ENCODE peak calls at places on chromosome 3, in four cellular contexts. X, B, N and Q are unnamed samples.

GRCh38 chr3:113771993-113772392 is 25.2 kb downstream of the ATP6V1A start:
- DNase-seq in N (no peak), X (no peak), B (peak), Q (no peak)

GRCh38 chr3:197597335-197597734 is 41.6 kb upstream of the BDH1 start:
- DNase-seq in X (no peak), N (no peak), B (peak), Q (no peak)

GRCh38 chr3:17607905-17608304 is 134.5 kb downstream of the TBC1D5 start:
- DNase-seq in X (no peak), N (no peak), B (no peak), Q (no peak)

GRCh38 chr3:73101916-73102315 is 40.5 kb downstream of the EBLN2 start:
- DNase-seq in N (no peak), B (peak), X (no peak), Q (no peak)

GRCh38 chr3:146780251-146780650 is 175.1 kb upstream of the PLSCR5 start:
- DNase-seq in N (no peak), X (no peak), B (no peak), Q (no peak)

GRCh38 chr3:147393261-147393964 is 12.9 kb downstream of the ZIC4 start:
- DNase-seq in B (no peak), X (no peak), N (no peak), Q (peak)

GRCh38 chr3:107857854-107858253 is 233.0 kb downstream of the CD47 start:
- DNase-seq in N (no peak), X (no peak), B (no peak), Q (no peak)

GRCh38 chr3:171846594-171846993 is 3.4 kb downstream of the TMEM212 start:
- DNase-seq in X (no peak), N (no peak), B (no peak), Q (no peak)

GRCh38 chr3:193594946-193595689 is 2.1 kb downstream of the OPA1 start:
- DNase-seq in N (no peak), X (no peak), B (no peak), Q (no peak)

GRCh38 chr3:193590088-193590856 is 2.7 kb upstream of the OPA1 start:
- DNase-seq in N (peak), B (no peak), X (no peak), Q (no peak)

GRCh38 chr3:193595939-193596487 is 3.0 kb downstream of the OPA1 start:
- DNase-seq in N (no peak), X (no peak), B (no peak), Q (no peak)

GRCh38 chr3:193592841-193593665 is at the start of gene OPA1:
- DNase-seq in B (peak), N (peak), X (peak), Q (peak)

DNA sequence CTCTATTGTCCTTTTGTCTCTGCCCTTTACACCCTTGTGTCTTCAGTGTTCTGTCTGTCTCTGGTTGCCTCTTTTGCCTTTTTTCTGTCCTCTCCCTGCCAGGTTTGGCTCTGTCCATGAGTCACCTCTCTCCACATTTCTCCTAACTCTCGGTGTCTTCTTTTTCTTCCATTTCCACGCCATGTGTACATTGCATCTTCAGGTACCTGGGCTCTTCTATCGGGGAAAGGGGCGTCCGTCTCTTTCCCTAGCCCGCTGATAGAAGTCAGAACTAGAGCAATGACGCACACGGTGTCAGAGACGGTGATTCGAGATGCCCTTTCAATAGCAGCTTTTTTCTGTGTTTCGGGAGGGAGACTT is 638 bp downstream of the OPA1 start:
- DNase-seq in N (peak), X (peak), B (peak), Q (no peak)
- TF ChIP-seq MAFK in N (no peak), X (no peak), B (no peak), Q (no peak)

GRCh38 chr3:126245811-126246727 is 65.7 kb upstream of the ALDH1L1 start:
- DNase-seq in B (peak), X (peak), N (peak), Q (peak)
- TF ChIP-seq RNF2 in B (no peak), X (no peak), N (no peak), Q (no peak)

DNA sequence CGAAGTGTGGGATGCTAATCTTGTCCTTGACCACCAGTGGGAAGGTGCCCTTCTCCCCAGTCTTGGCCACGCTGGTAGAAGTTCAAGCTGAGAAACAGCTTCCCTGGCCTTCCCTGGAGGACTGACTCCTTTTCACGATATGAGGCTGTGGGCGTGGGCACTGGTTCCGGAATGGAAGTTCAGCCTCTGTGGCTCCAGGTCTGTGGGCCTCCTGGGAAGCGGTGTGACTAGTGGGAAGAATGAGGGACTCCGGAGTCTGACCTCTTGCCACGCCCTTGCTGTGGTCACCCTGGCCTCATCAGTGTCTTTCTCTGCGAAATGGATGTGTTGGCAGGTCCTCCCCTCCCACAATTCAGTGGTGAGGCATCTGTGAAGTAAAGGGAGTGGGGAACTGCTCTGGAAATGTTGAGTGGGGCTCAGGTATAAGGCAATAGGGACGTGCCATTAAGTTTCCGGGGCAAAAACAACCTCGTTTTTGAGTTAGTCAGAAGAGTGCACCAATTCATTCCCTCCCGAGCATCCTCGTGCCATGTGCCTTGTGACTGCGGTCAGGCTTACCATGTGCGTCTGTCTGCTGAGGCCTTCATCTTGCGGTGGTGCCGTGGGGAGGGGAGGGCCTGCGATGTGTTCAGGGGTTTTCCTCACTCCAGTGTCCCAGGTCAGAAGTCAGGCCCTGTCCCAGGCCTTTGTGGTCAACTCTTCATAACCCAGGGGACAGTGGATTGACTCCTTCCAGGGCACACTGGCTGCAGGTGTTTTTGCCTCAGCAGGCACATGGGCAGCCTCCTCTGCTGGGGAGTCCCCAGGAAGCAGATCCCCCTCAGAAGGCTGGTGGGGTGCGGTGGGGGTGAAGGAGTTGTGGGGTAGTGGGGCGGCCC is 11.8 kb upstream of the SEC13 start:
- DNase-seq in B (no peak), N (no peak), X (no peak), Q (no peak)
- TF ChIP-seq MAFK in B (no peak), N (no peak), X (no peak), Q (no peak)

GRCh38 chr3:127012091-127012490 is 29.2 kb downstream of the PLXNA1 start:
- DNase-seq in B (no peak), N (no peak), X (no peak), Q (no peak)
- TF ChIP-seq RNF2 in B (no peak), N (no peak), X (no peak), Q (no peak)